ENCODE peak calls at places on chromosomes 4 and X, in four cellular contexts. Y, Q, O and X are unnamed samples.

GRCh38 chr4:150395872-150396271 is 186.1 kb upstream of the MAB21L2 start:
- DNase-seq in Y (no peak), Q (no peak), O (no peak), X (no peak)

GRCh38 chrX:70030242-70030823 is 19.4 kb downstream of the AWAT2 start:
- DNase-seq in Y (peak; percentile 41), Q (no peak), O (no peak), X (peak; percentile 54)

GRCh38 chr4:119113033-119113655 is 22.5 kb upstream of the MYOZ2 start:
- DNase-seq in Y (no peak), Q (no peak), O (no peak), X (no peak)

GRCh38 chrX:153744210-153745066 is 19.6 kb upstream of the PLXNB3 start:
- DNase-seq in Y (no peak), Q (no peak), O (no peak), X (no peak)

GRCh38 chr4:62528874-62529273 is 1328.7 kb downstream of the ADGRL3 start:
- DNase-seq in Y (no peak), Q (no peak), O (no peak), X (no peak)

GRCh38 chr4:36349904-36350554 is 68.6 kb downstream of the DTHD1 start:
- DNase-seq in Y (no peak), Q (no peak), O (no peak), X (no peak)

GRCh38 chr4:76954489-76954888 is 4.9 kb downstream of the SEPTIN11 start:
- DNase-seq in Y (no peak), Q (peak; percentile 66), O (no peak), X (no peak)

GRCh38 chr4:22573198-22573597 is 57.3 kb upstream of the ADGRA3 start:
- DNase-seq in Y (peak; percentile 37), Q (no peak), O (no peak), X (no peak)

GRCh38 chr4:3652586-3652985 is 113.6 kb upstream of the ADRA2C start:
- DNase-seq in Y (no peak), Q (no peak), O (no peak), X (no peak)

GRCh38 chr4:33961751-33962150 is 2282.6 kb downstream of the ARAP2 start:
- DNase-seq in Y (no peak), Q (no peak), O (no peak), X (no peak)

GRCh38 chr4:10590896-10591295 is 93.7 kb downstream of the CLNK start:
- DNase-seq in Y (no peak), Q (no peak), O (no peak), X (no peak)

GRCh38 chr4:89640620-89641366 is 196.2 kb downstream of the SNCA start:
- DNase-seq in Y (peak; percentile 47), Q (peak; percentile 61), O (no peak), X (no peak)

GRCh38 chr4:116302990-116303735 is 782.2 kb downstream of the TRAM1L1 start:
- DNase-seq in Y (no peak), Q (peak; percentile 71), O (no peak), X (no peak)

GRCh38 chrX:5829060-5829459 is 399.6 kb downstream of the NLGN4X start:
- DNase-seq in Y (no peak), Q (no peak), O (no peak), X (no peak)

GRCh38 chrX:154398668-154399526 is 720 bp downstream of the RPL10 start:
- DNase-seq in Y (peak; percentile 92), Q (peak; percentile 87), O (peak; percentile 86), X (no peak)

GRCh38 chr4:105895609-105896460 is 564 bp downstream of the NPNT start:
- DNase-seq in Y (peak; percentile 33), Q (peak; percentile 52), O (peak; percentile 69), X (no peak)

GRCh38 chr4:108157655-108158054 is 11.1 kb downstream of the LEF1 start:
- DNase-seq in Y (no peak), Q (no peak), O (no peak), X (no peak)

GRCh38 chrX:139559383-139560042 is 29.0 kb downstream of the F9 start:
- DNase-seq in Y (no peak), Q (no peak), O (no peak), X (no peak)

GRCh38 chr4:41349021-41349420 is 92.3 kb downstream of the UCHL1 start:
- DNase-seq in Y (no peak), Q (no peak), O (no peak), X (no peak)

GRCh38 chr4:100926039-100926717 is 408.4 kb upstream of the EMCN start:
- DNase-seq in Y (no peak), Q (no peak), O (no peak), X (no peak)

GRCh38 chr4:55503164-55503563 is 43.5 kb downstream of the CLOCK start:
- DNase-seq in Y (no peak), Q (no peak), O (no peak), X (no peak)

GRCh38 chr4:124713213-124713592 is 671 bp upstream of the ANKRD50 start:
- DNase-seq in Y (peak; percentile 84), Q (peak; percentile 68), O (peak; percentile 64), X (no peak)

GRCh38 chr4:41712413-41712812 is 36.1 kb downstream of the PHOX2B start:
- DNase-seq in Y (no peak), Q (no peak), O (no peak), X (no peak)

GRCh38 chr4:73864365-73864764 is 4.8 kb upstream of the CXCL1 start:
- DNase-seq in Y (no peak), Q (no peak), O (no peak), X (no peak)

GRCh38 chr4:54015421-54016065 is 48.9 kb downstream of the CHIC2 start:
- DNase-seq in Y (no peak), Q (no peak), O (no peak), X (no peak)

GRCh38 chr4:169238445-169238844 is 32.3 kb downstream of the SH3RF1 start:
- DNase-seq in Y (no peak), Q (no peak), O (no peak), X (no peak)

GRCh38 chr4:3865986-3866812 is 100.0 kb downstream of the ADRA2C start:
- DNase-seq in Y (no peak), Q (no peak), O (peak; percentile 51), X (no peak)

GRCh38 chr4:41339812-41340809 is 83.4 kb downstream of the UCHL1 start:
- DNase-seq in Y (no peak), Q (no peak), O (no peak), X (no peak)

GRCh38 chr4:82043081-82043808 is 330.5 kb downstream of the HNRNPD start:
- DNase-seq in Y (no peak), Q (peak; percentile 55), O (no peak), X (no peak)

GRCh38 chr4:168978001-168978700 is 31.9 kb downstream of the CBR4 start:
- DNase-seq in Y (no peak), Q (no peak), O (no peak), X (no peak)

GRCh38 chr4:122666527-122667245 is 45.8 kb upstream of the IL21 start:
- DNase-seq in Y (no peak), Q (no peak), O (no peak), X (no peak)

GRCh38 chrX:76428243-76429130 is 977 bp downstream of the MAGEE1 start:
- DNase-seq in Y (peak; percentile 21), Q (peak; percentile 55), O (peak; percentile 40), X (no peak)

GRCh38 chr4:3389879-3390840 is 51.6 kb upstream of the HGFAC start:
- DNase-seq in Y (no peak), Q (peak; percentile 42), O (no peak), X (no peak)

GRCh38 chr4:55446578-55446922 is 50.8 kb downstream of the TMEM165 start:
- DNase-seq in Y (no peak), Q (no peak), O (no peak), X (no peak)

GRCh38 chr4:3286335-3287175 is 6.3 kb upstream of the RGS12 start:
- DNase-seq in Y (no peak), Q (peak; percentile 41), O (peak; percentile 35), X (peak; percentile 16)

GRCh38 chr4:7970031-7970946 is 30.6 kb upstream of the AFAP1 start:
- DNase-seq in Y (no peak), Q (no peak), O (no peak), X (no peak)

DNA sequence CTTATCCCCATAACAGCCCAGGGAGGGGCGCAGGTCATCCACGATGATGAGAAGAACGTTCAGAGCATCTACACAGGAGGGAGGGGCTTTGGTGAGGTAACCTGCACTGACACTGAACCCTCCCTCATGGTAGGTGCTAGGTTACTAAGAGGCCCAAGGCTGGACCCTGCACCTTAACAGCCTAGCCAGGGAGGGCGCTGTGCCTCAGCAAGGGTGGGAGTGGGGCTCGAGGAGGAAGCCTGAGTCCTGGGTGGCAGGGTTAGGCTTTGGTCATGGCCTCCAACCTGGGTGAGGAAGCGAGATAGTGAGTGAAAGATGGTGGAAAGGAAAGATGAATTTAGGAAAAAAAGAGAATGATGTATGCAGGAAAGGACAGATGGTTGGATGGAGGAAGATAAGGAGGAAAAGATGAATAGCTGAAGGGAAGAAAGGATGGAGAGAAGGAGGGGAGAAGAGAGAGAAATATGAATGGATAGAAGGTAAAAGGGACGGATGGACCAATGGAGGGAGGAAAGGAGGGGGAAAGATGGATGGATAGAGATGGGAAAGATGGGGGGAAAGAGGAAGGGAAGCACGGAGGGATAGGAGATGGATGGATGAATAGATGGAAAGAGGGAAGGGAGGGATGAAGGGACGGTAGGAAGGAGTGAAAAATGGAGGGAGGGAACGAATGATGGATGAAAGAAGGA is 736 bp downstream of the IDS start:
- DNase-seq in Y (no peak), Q (no peak), O (no peak), X (no peak)
- TF ChIP-seq CTCF in Y (no peak), Q (no peak), O (no peak), X (no peak)

GRCh38 chrX:134526399-134526798 is 66.4 kb downstream of the HPRT1 start:
- DNase-seq in Y (no peak), Q (no peak), O (no peak), X (no peak)

GRCh38 chrX:134533352-134533751 is 73.4 kb downstream of the HPRT1 start:
- DNase-seq in Y (no peak), Q (no peak), O (no peak), X (no peak)

GRCh38 chrX:134528936-134529335 is 69.0 kb downstream of the HPRT1 start:
- DNase-seq in Y (no peak), Q (no peak), O (no peak), X (no peak)

GRCh38 chrX:134530845-134531244 is 70.9 kb downstream of the HPRT1 start:
- DNase-seq in Y (no peak), Q (no peak), O (no peak), X (no peak)

GRCh38 chrX:134529481-134529880 is 69.5 kb downstream of the HPRT1 start:
- DNase-seq in Y (no peak), Q (no peak), O (no peak), X (peak; percentile 75)
- H3K4me3 ChIP-seq in Y (no peak overlapping the region), Q (no peak overlapping the region), O (no peak overlapping the region), X (no peak overlapping the region)

GRCh38 chrX:109840585-109840984 is 107.5 kb upstream of the ACSL4 start:
- DNase-seq in Y (peak; percentile 47), Q (no peak), O (no peak), X (no peak)
- TF ChIP-seq POLR2A in Y (no peak), Q (no peak), O (no peak), X (no peak)

GRCh38 chrX:36963852-36964251 is 44.3 kb upstream of the FAM47C start:
- DNase-seq in Y (no peak), Q (no peak), O (no peak), X (no peak)

GRCh38 chrX:36961590-36961989 is 46.6 kb upstream of the FAM47C start:
- DNase-seq in Y (no peak), Q (peak; percentile 56), O (no peak), X (no peak)

GRCh38 chrX:36957425-36958328 is 50.5 kb upstream of the FAM47C start:
- DNase-seq in Y (no peak), Q (peak; percentile 79), O (no peak), X (no peak)

GRCh38 chrX:36963069-36963808 is 44.9 kb upstream of the FAM47C start:
- DNase-seq in Y (no peak), Q (peak; percentile 75), O (no peak), X (no peak)
- TF ChIP-seq CTCF in Y (no peak), Q (no peak), O (no peak), X (no peak)

GRCh38 chr4:4980818-4981217 is 38.4 kb downstream of the CYTL1 start:
- DNase-seq in Y (no peak), Q (no peak), O (no peak), X (no peak)
- H3K4me3 ChIP-seq in Y (no peak overlapping the region), Q (no peak overlapping the region), O (no peak overlapping the region), X (no peak overlapping the region)